ENCODE peak calls at places on chromosomes 6 and 20, in four cellular contexts. N, W, M and D are unnamed samples.

GRCh38 chr6:10585232-10585887 is 64.2 kb downstream of the GCNT2 start:
- DNase-seq in N (no peak), W (no peak), M (no peak), D (peak; percentile 77)

GRCh38 chr6:100001915-100002388 is 7.9 kb upstream of the MCHR2 start:
- DNase-seq in N (peak; percentile 10), W (peak; percentile 52), M (peak; percentile 24), D (peak; percentile 48)

GRCh38 chr6:158797331-158798202 is 21.6 kb downstream of the EZR start:
- DNase-seq in N (no peak), W (no peak), M (no peak), D (no peak)

GRCh38 chr20:46006031-46006430 is 2.7 kb upstream of the MMP9 start:
- DNase-seq in N (no peak), W (no peak), M (no peak), D (no peak)

GRCh38 chr20:956330-956951 is 40.3 kb upstream of the ANGPT4 start:
- DNase-seq in N (peak; percentile 89), W (peak; percentile 42), M (peak; percentile 74), D (peak; percentile 88)

GRCh38 chr20:20594171-20594530 is 118.3 kb downstream of the RALGAPA2 start:
- DNase-seq in N (peak; percentile 27), W (peak; percentile 9), M (peak; percentile 39), D (no peak)

GRCh38 chr6:39449022-39449421 is 126.5 kb upstream of the KCNK16 start:
- DNase-seq in N (no peak), W (no peak), M (no peak), D (no peak)

GRCh38 chr6:53089948-53090347 is 24.7 kb downstream of the FBXO9 start:
- DNase-seq in N (no peak), W (no peak), M (no peak), D (no peak)

GRCh38 chr20:19830351-19830750 is 72.3 kb downstream of the RIN2 start:
- DNase-seq in N (no peak), W (no peak), M (no peak), D (no peak)

GRCh38 chr6:161481786-161482516 is 208.1 kb upstream of the AGPAT4 start:
- DNase-seq in N (no peak), W (no peak), M (no peak), D (no peak)

GRCh38 chr6:37438912-37439311 is 5.9 kb downstream of the CMTR1 start:
- DNase-seq in N (no peak), W (no peak), M (no peak), D (no peak)

GRCh38 chr6:75117701-75118100 is 88.2 kb downstream of the COL12A1 start:
- DNase-seq in N (no peak), W (no peak), M (no peak), D (no peak)

GRCh38 chr6:101117397-101118185 is 236.5 kb upstream of the ASCC3 start:
- DNase-seq in N (no peak), W (no peak), M (no peak), D (peak; percentile 56)

GRCh38 chr6:119630561-119631192 is 281.1 kb upstream of the MAN1A1 start:
- DNase-seq in N (no peak), W (no peak), M (no peak), D (no peak)

GRCh38 chr6:107894821-107895396 is 63.1 kb downstream of the SEC63 start:
- DNase-seq in N (no peak), W (no peak), M (no peak), D (no peak)

GRCh38 chr20:41526327-41526726 is 91.8 kb downstream of the CHD6 start:
- DNase-seq in N (no peak), W (peak; percentile 52), M (no peak), D (no peak)

GRCh38 chr6:40754481-40755045 is 167.4 kb upstream of the LRFN2 start:
- DNase-seq in N (no peak), W (no peak), M (no peak), D (peak; percentile 30)

GRCh38 chr6:109298605-109299004 is 83.7 kb downstream of the CD164 start:
- DNase-seq in N (no peak), W (no peak), M (no peak), D (no peak)

GRCh38 chr6:48186746-48187145 is 75.7 kb upstream of the PTCHD4 start:
- DNase-seq in N (no peak), W (no peak), M (no peak), D (peak; percentile 32)

GRCh38 chr20:54148947-54149764 is 24.6 kb downstream of the CYP24A1 start:
- DNase-seq in N (peak; percentile 88), W (no peak), M (peak; percentile 94), D (no peak)

GRCh38 chr20:58515240-58516212 is at the start of gene APCDD1L:
- DNase-seq in N (no peak), W (peak; percentile 16), M (no peak), D (no peak)

DNA sequence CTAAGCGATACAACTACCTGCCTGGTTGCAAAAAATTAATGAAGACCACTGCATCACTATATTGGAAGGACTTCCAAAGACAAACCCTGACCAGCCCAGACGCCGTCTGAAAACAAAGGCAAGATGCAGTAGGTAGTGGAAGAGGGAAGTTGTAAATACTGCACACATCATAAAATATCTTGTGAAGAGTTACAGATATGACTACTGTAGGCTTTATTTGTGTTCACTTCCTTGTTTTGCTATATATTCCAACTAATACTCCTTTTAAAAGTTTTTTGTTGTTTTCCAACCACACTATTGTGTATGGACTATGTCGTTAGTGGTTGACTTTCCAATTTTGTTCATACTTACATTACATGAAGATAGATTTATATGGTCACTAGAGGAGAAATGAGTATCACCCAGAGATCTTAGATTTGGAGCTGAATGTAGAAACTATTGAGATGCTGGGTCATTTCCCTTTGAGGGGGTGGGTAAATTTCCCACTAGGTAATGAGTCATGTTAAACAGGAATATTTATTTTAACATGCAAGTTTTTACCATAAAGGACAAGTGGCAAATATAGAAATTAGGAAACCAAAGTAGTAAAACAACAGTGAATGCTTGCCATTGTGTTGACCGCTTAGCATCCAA is 16.6 kb upstream of the TXLNB start:
- DNase-seq in N (no peak), W (no peak), M (no peak), D (no peak)
- TF ChIP-seq NR3C1 in N (no peak), W (no peak), M (no peak), D (no peak)

GRCh38 chr6:16799279-16800193 is 38.3 kb upstream of the ATXN1 start:
- DNase-seq in N (peak; percentile 57), W (no peak), M (peak; percentile 74), D (no peak)
- TF ChIP-seq NR3C1 in N (no peak), W (no peak), M (no peak), D (no peak)

GRCh38 chr6:157055863-157056262 is 267.5 kb downstream of the TMEM242 start:
- DNase-seq in N (no peak), W (no peak), M (no peak), D (no peak)

GRCh38 chr6:157058574-157058973 is 264.7 kb downstream of the TMEM242 start:
- DNase-seq in N (no peak), W (no peak), M (no peak), D (no peak)

GRCh38 chr6:157050537-157051280 is 272.6 kb downstream of the TMEM242 start:
- DNase-seq in N (no peak), W (no peak), M (no peak), D (no peak)

GRCh38 chr6:157056275-157056674 is 267.0 kb downstream of the TMEM242 start:
- DNase-seq in N (no peak), W (no peak), M (no peak), D (no peak)

DNA sequence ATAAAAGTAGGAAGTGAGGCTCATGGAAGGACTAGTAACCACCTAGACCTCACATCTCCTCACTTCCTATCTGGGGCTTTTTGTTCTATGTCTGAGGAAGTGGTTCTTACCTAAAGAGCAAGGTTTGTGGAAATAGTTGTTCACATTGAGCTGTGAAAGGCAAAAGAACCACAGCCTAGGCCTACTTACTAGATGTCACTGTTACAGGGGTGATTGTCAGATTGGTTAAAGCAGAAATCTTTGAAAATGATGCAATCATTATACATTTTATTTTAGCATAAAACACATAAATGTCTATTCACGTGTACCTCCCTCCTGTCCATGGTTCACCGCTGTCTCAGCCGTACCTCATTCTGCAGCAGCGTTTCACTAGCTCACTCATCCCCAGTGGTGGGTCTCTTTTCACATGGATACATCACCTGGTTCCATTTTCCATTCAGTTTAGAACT is 268.8 kb downstream of the TMEM242 start:
- DNase-seq in N (no peak), W (no peak), M (no peak), D (no peak)
- TF ChIP-seq NR3C1 in N (no peak), W (no peak), M (no peak), D (no peak)

GRCh38 chr20:6768228-6769185 is 1.0 kb downstream of the BMP2 start:
- DNase-seq in N (no peak), W (no peak), M (no peak), D (peak; percentile 28)
- TF ChIP-seq NR3C1 in N (no peak), W (no peak), M (no peak), D (no peak)